ENCODE peak calls at places on chromosome 5, in five cellular contexts. One of them, this sample, is unnamed.

GRCh38 chr5:674630-675011 is 18.5 kb downstream of the TPPP start:
- DNase-seq in GM12865: no peak
- DNase-seq in fibroblast of lung: no peak
- DNase-seq in A549: no peak
- DNase-seq in brain microvascular endothelial cell: no peak
- DNase-seq in this sample: no peak

GRCh38 chr5:173281910-173282309 is 46.3 kb downstream of the STC2 start:
- DNase-seq in A549: peak
- DNase-seq in brain microvascular endothelial cell: no peak
- DNase-seq in GM12865: no peak
- DNase-seq in fibroblast of lung: no peak
- DNase-seq in this sample: peak

GRCh38 chr5:68504306-68504705 is 288.8 kb downstream of the PIK3R1 start:
- DNase-seq in fibroblast of lung: no peak
- DNase-seq in A549: no peak
- DNase-seq in brain microvascular endothelial cell: no peak
- DNase-seq in GM12865: no peak
- DNase-seq in this sample: no peak

GRCh38 chr5:180642181-180643140 is 6.9 kb downstream of the FLT4 start:
- DNase-seq in GM12865: no peak
- DNase-seq in A549: no peak
- DNase-seq in brain microvascular endothelial cell: no peak
- DNase-seq in fibroblast of lung: no peak
- DNase-seq in this sample: no peak

GRCh38 chr5:143650296-143650695 is 161.7 kb upstream of the HMHB1 start:
- DNase-seq in brain microvascular endothelial cell: no peak
- DNase-seq in fibroblast of lung: no peak
- DNase-seq in GM12865: peak
- DNase-seq in A549: no peak
- DNase-seq in this sample: no peak

GRCh38 chr5:173228639-173229380 is 6.2 kb downstream of the NKX2-5 start:
- DNase-seq in GM12865: no peak
- DNase-seq in fibroblast of lung: no peak
- DNase-seq in brain microvascular endothelial cell: no peak
- DNase-seq in A549: no peak
- DNase-seq in this sample: no peak

GRCh38 chr5:68232272-68232671 is 16.7 kb downstream of the PIK3R1 start:
- DNase-seq in GM12865: no peak
- DNase-seq in fibroblast of lung: no peak
- DNase-seq in brain microvascular endothelial cell: no peak
- DNase-seq in A549: no peak
- DNase-seq in this sample: no peak

GRCh38 chr5:6805835-6806234 is 92.6 kb downstream of the TENT4A start:
- DNase-seq in fibroblast of lung: no peak
- DNase-seq in GM12865: no peak
- DNase-seq in A549: no peak
- DNase-seq in brain microvascular endothelial cell: no peak
- DNase-seq in this sample: no peak

GRCh38 chr5:134095887-134096589 is 18.4 kb upstream of the TCF7 start:
- DNase-seq in A549: no peak
- DNase-seq in GM12865: no peak
- DNase-seq in brain microvascular endothelial cell: no peak
- DNase-seq in fibroblast of lung: no peak
- DNase-seq in this sample: no peak

GRCh38 chr5:1542755-1543154 is 19.0 kb upstream of the LPCAT1 start:
- DNase-seq in brain microvascular endothelial cell: no peak
- DNase-seq in GM12865: no peak
- DNase-seq in fibroblast of lung: peak
- DNase-seq in A549: peak
- DNase-seq in this sample: peak

GRCh38 chr5:128227984-128228383 is 144.4 kb downstream of the SLC12A2 start:
- DNase-seq in GM12865: no peak
- DNase-seq in fibroblast of lung: peak
- DNase-seq in A549: peak
- DNase-seq in brain microvascular endothelial cell: peak
- DNase-seq in this sample: peak

GRCh38 chr5:1163879-1164278 is 37.5 kb upstream of the SLC6A19 start:
- DNase-seq in A549: no peak
- DNase-seq in GM12865: no peak
- DNase-seq in fibroblast of lung: no peak
- DNase-seq in brain microvascular endothelial cell: no peak
- DNase-seq in this sample: no peak

GRCh38 chr5:54895816-54896341 is 89.5 kb downstream of the ESM1 start:
- DNase-seq in fibroblast of lung: peak
- DNase-seq in A549: peak
- DNase-seq in GM12865: peak
- DNase-seq in brain microvascular endothelial cell: peak
- DNase-seq in this sample: peak

GRCh38 chr5:170333161-170333909 is 35.8 kb upstream of the LCP2 start:
- DNase-seq in GM12865: peak
- DNase-seq in brain microvascular endothelial cell: no peak
- DNase-seq in A549: no peak
- DNase-seq in fibroblast of lung: no peak
- DNase-seq in this sample: no peak

GRCh38 chr5:137708796-137709559 is 26.9 kb downstream of the KLHL3 start:
- DNase-seq in brain microvascular endothelial cell: no peak
- DNase-seq in fibroblast of lung: no peak
- DNase-seq in A549: no peak
- DNase-seq in GM12865: peak
- DNase-seq in this sample: no peak

GRCh38 chr5:122164831-122165573 is 35.7 kb downstream of the ZNF474 start:
- DNase-seq in A549: no peak
- DNase-seq in fibroblast of lung: no peak
- DNase-seq in GM12865: no peak
- DNase-seq in brain microvascular endothelial cell: no peak
- DNase-seq in this sample: no peak

GRCh38 chr5:133384120-133384855 is 228.1 kb downstream of the FSTL4 start:
- DNase-seq in GM12865: no peak
- DNase-seq in A549: no peak
- DNase-seq in brain microvascular endothelial cell: no peak
- DNase-seq in fibroblast of lung: no peak
- DNase-seq in this sample: peak

GRCh38 chr5:176995896-176996767 is 10.4 kb downstream of the UIMC1 start:
- DNase-seq in A549: peak
- DNase-seq in GM12865: peak
- DNase-seq in fibroblast of lung: peak
- DNase-seq in brain microvascular endothelial cell: peak
- DNase-seq in this sample: peak

GRCh38 chr5:1998716-1999317 is 116.1 kb upstream of the IRX4 start:
- DNase-seq in fibroblast of lung: no peak
- DNase-seq in GM12865: no peak
- DNase-seq in A549: no peak
- DNase-seq in brain microvascular endothelial cell: no peak
- DNase-seq in this sample: peak

GRCh38 chr5:137263319-137263718 is 235.8 kb downstream of the SPOCK1 start:
- DNase-seq in A549: no peak
- DNase-seq in brain microvascular endothelial cell: no peak
- DNase-seq in fibroblast of lung: no peak
- DNase-seq in GM12865: no peak
- DNase-seq in this sample: no peak

GRCh38 chr5:173689713-173690360 is 73.4 kb upstream of the BOD1 start:
- DNase-seq in brain microvascular endothelial cell: no peak
- DNase-seq in A549: peak
- DNase-seq in fibroblast of lung: no peak
- DNase-seq in GM12865: peak
- DNase-seq in this sample: no peak

GRCh38 chr5:120382813-120383212 is 81.3 kb upstream of the PRR16 start:
- DNase-seq in fibroblast of lung: no peak
- DNase-seq in GM12865: no peak
- DNase-seq in A549: no peak
- DNase-seq in brain microvascular endothelial cell: no peak
- DNase-seq in this sample: no peak

GRCh38 chr5:1655496-1656270 is 131.9 kb upstream of the LPCAT1 start:
- DNase-seq in brain microvascular endothelial cell: no peak
- DNase-seq in A549: no peak
- DNase-seq in fibroblast of lung: no peak
- DNase-seq in GM12865: no peak
- DNase-seq in this sample: no peak

GRCh38 chr5:116440329-116440895 is 134.2 kb downstream of the SEMA6A start:
- DNase-seq in brain microvascular endothelial cell: no peak
- DNase-seq in GM12865: peak
- DNase-seq in fibroblast of lung: no peak
- DNase-seq in A549: no peak
- DNase-seq in this sample: no peak

GRCh38 chr5:157890825-157891587 is 32.1 kb upstream of the CLINT1 start:
- DNase-seq in fibroblast of lung: no peak
- DNase-seq in GM12865: no peak
- DNase-seq in brain microvascular endothelial cell: no peak
- DNase-seq in A549: peak
- DNase-seq in this sample: no peak

GRCh38 chr5:115545065-115545882 is 699 bp upstream of the FEM1C start:
- DNase-seq in A549: no peak
- DNase-seq in fibroblast of lung: no peak
- DNase-seq in brain microvascular endothelial cell: no peak
- DNase-seq in GM12865: no peak
- DNase-seq in this sample: no peak

GRCh38 chr5:178338750-178339144 is 106.1 kb upstream of the PHYKPL start:
- DNase-seq in fibroblast of lung: no peak
- DNase-seq in brain microvascular endothelial cell: no peak
- DNase-seq in A549: no peak
- DNase-seq in GM12865: no peak
- DNase-seq in this sample: peak

GRCh38 chr5:110371011-110371724 is 355.3 kb downstream of the TMEM232 start:
- DNase-seq in A549: no peak
- DNase-seq in brain microvascular endothelial cell: no peak
- DNase-seq in GM12865: no peak
- DNase-seq in fibroblast of lung: no peak
- DNase-seq in this sample: no peak

GRCh38 chr5:81631124-81631523 is 119.8 kb downstream of the SSBP2 start:
- DNase-seq in fibroblast of lung: peak
- DNase-seq in GM12865: peak
- DNase-seq in brain microvascular endothelial cell: no peak
- DNase-seq in A549: no peak
- DNase-seq in this sample: no peak

GRCh38 chr5:172868924-172869565 is 35.0 kb downstream of the ERGIC1 start:
- DNase-seq in brain microvascular endothelial cell: peak
- DNase-seq in A549: peak
- DNase-seq in fibroblast of lung: peak
- DNase-seq in GM12865: no peak
- DNase-seq in this sample: peak

GRCh38 chr5:154923441-154924430 is 14.3 kb downstream of the GEMIN5 start:
- DNase-seq in GM12865: no peak
- DNase-seq in fibroblast of lung: peak
- DNase-seq in brain microvascular endothelial cell: no peak
- DNase-seq in A549: no peak
- DNase-seq in this sample: peak

GRCh38 chr5:58455966-58456365 is 3.9 kb downstream of the PLK2 start:
- DNase-seq in brain microvascular endothelial cell: no peak
- DNase-seq in fibroblast of lung: peak
- DNase-seq in GM12865: no peak
- DNase-seq in A549: no peak
- DNase-seq in this sample: no peak
- H3K4me3 ChIP-seq in brain microvascular endothelial cell: peak
- H3K4me3 ChIP-seq in fibroblast of lung: no peak
- H3K4me3 ChIP-seq in GM12865: no peak
- H3K4me3 ChIP-seq in A549: peak
- H3K4me3 ChIP-seq in this sample: peak

GRCh38 chr5:74542477-74542876 is 98.1 kb downstream of the ENC1 start:
- DNase-seq in A549: peak
- DNase-seq in GM12865: no peak
- DNase-seq in brain microvascular endothelial cell: no peak
- DNase-seq in fibroblast of lung: peak
- DNase-seq in this sample: peak
- TF ChIP-seq CTCF in A549: no peak
- TF ChIP-seq CTCF in GM12865: no peak
- TF ChIP-seq CTCF in brain microvascular endothelial cell: peak
- TF ChIP-seq CTCF in fibroblast of lung: no peak
- TF ChIP-seq CTCF in this sample: no peak

GRCh38 chr5:124707516-124707915 is 38.9 kb downstream of the ZNF608 start:
- DNase-seq in A549: no peak
- DNase-seq in brain microvascular endothelial cell: no peak
- DNase-seq in fibroblast of lung: no peak
- DNase-seq in GM12865: peak
- DNase-seq in this sample: no peak
- H3K4me3 ChIP-seq in A549: no peak
- H3K4me3 ChIP-seq in brain microvascular endothelial cell: no peak
- H3K4me3 ChIP-seq in fibroblast of lung: no peak
- H3K4me3 ChIP-seq in GM12865: peak
- H3K4me3 ChIP-seq in this sample: no peak

DNA sequence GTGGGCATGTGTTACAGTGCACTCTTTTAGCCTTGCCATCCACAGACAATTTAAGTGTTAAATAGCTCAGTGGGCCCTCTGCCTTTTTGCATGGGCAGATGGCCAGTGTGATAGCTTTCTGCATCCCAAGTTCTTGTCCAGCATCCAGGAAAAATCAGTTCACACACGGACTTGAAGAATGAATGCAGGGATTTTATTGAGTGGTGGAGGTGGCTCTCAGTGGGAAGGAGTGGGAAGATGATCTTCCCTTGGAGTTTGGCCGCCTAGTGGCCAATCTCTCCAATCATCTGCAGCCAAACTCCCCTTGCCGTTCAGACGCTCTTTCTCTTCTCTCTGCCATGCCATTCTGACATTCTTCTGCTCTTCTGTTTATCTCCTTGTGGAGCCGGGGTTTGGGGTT is 322.4 kb upstream of the GRAMD2B start:
- DNase-seq in GM12865: no peak
- DNase-seq in brain microvascular endothelial cell: no peak
- DNase-seq in fibroblast of lung: peak
- DNase-seq in A549: peak
- DNase-seq in this sample: no peak
- TF ChIP-seq CTCF in GM12865: peak
- TF ChIP-seq CTCF in brain microvascular endothelial cell: peak
- TF ChIP-seq CTCF in fibroblast of lung: peak
- TF ChIP-seq CTCF in A549: peak
- TF ChIP-seq CTCF in this sample: peak

GRCh38 chr5:72441861-72442540 is 65.2 kb downstream of the ZNF366 start:
- DNase-seq in fibroblast of lung: peak
- DNase-seq in GM12865: no peak
- DNase-seq in brain microvascular endothelial cell: peak
- DNase-seq in A549: peak
- DNase-seq in this sample: peak

GRCh38 chr5:72439192-72439591 is 68.0 kb downstream of the ZNF366 start:
- DNase-seq in A549: no peak
- DNase-seq in GM12865: no peak
- DNase-seq in fibroblast of lung: no peak
- DNase-seq in brain microvascular endothelial cell: no peak
- DNase-seq in this sample: no peak

GRCh38 chr5:72438141-72438540 is 69.1 kb downstream of the ZNF366 start:
- DNase-seq in GM12865: peak
- DNase-seq in fibroblast of lung: peak
- DNase-seq in A549: no peak
- DNase-seq in brain microvascular endothelial cell: no peak
- DNase-seq in this sample: peak

GRCh38 chr5:72441094-72441723 is 66.0 kb downstream of the ZNF366 start:
- DNase-seq in GM12865: peak
- DNase-seq in fibroblast of lung: peak
- DNase-seq in A549: no peak
- DNase-seq in brain microvascular endothelial cell: peak
- DNase-seq in this sample: no peak

GRCh38 chr5:72440207-72440638 is 67.0 kb downstream of the ZNF366 start:
- DNase-seq in fibroblast of lung: no peak
- DNase-seq in A549: no peak
- DNase-seq in GM12865: peak
- DNase-seq in brain microvascular endothelial cell: no peak
- DNase-seq in this sample: no peak
- H3K4me3 ChIP-seq in fibroblast of lung: no peak
- H3K4me3 ChIP-seq in A549: no peak
- H3K4me3 ChIP-seq in GM12865: no peak
- H3K4me3 ChIP-seq in brain microvascular endothelial cell: no peak
- H3K4me3 ChIP-seq in this sample: no peak

This sample was measured in epithelial cell of esophagus.